ENCODE peak calls at places on chromosomes 4 and X, in seven cellular contexts. I is amniotic stem cell, N is pancreas, H is T-helper 2 cell, U is retina, E is Kasumi-1, L is tibial artery. C is an unnamed sample.

GRCh38 chrX:10749113-10749512 is 128.7 kb upstream of the MID1 start:
- DNase-seq in I (no peak), N (no peak), H (no peak), U (no peak), E (no peak), L (no peak), C (no peak)

GRCh38 chrX:40086569-40087335 is 11.0 kb downstream of the BCOR start:
- DNase-seq in I (no peak), N (no peak), H (no peak), U (peak), E (no peak), L (no peak), C (no peak)

GRCh38 chr4:39706829-39707511 is 9.0 kb downstream of the UBE2K start:
- DNase-seq in I (no peak), N (no peak), H (no peak), U (no peak), E (no peak), L (no peak), C (no peak)

GRCh38 chr4:156109943-156110925 is 156.6 kb upstream of the CTSO start:
- DNase-seq in I (no peak), N (no peak), H (no peak), U (no peak), E (peak), L (no peak), C (no peak)

GRCh38 chrX:21986596-21986995 is 45.5 kb upstream of the PHEX start:
- DNase-seq in I (no peak), N (no peak), H (no peak), U (no peak), E (no peak), L (no peak), C (no peak)

GRCh38 chrX:68571292-68572256 is 72.7 kb downstream of the YIPF6 start:
- DNase-seq in I (peak), N (no peak), H (no peak), U (no peak), E (peak), L (no peak), C (no peak)

GRCh38 chr4:152991361-152991760 is 55.2 kb downstream of the FHDC1 start:
- DNase-seq in I (no peak), N (no peak), H (no peak), U (no peak), E (no peak), L (no peak), C (no peak)

GRCh38 chrX:107537815-107538214 is 88.4 kb downstream of the FRMPD3 start:
- DNase-seq in I (peak), N (peak), H (peak), U (no peak), E (peak), L (no peak), C (no peak)

GRCh38 chrX:43423876-43424275 is 232.2 kb upstream of the MAOA start:
- DNase-seq in I (no peak), N (no peak), H (no peak), U (no peak), E (no peak), L (no peak), C (no peak)

GRCh38 chr4:46081674-46082073 is 42.2 kb downstream of the GABRG1 start:
- DNase-seq in I (no peak), N (no peak), H (no peak), U (no peak), E (no peak), L (no peak), C (no peak)

C was measured in psoas muscle.